ENCODE peak calls at places on chromosomes 7 and 10, in ten cellular contexts. M, F, O, E, V, U, R, L, A and J are unnamed samples.

GRCh38 chr10:47031251-47031952 is 120.2 kb downstream of the PTPN20 start:
- DNase-seq in M (peak; percentile 23), F (peak; percentile 26), O (peak; percentile 44), E (peak; percentile 10), V (no peak), U (no peak), R (no peak), L (no peak), A (peak; percentile 5), J (peak; percentile 87)

GRCh38 chr10:99788598-99789259 is 6.3 kb downstream of the ABCC2 start:
- DNase-seq in M (no peak), F (no peak), O (no peak), E (peak; percentile 12), V (no peak), U (no peak), R (peak; percentile 73), L (no peak), A (no peak), J (no peak)

GRCh38 chr7:129739427-129739826 is 127.9 kb downstream of the NRF1 start:
- DNase-seq in M (no peak), F (peak; percentile 53), O (no peak), E (no peak), V (peak; percentile 36), U (no peak), R (peak; percentile 76), L (peak; percentile 54), A (no peak), J (no peak)

GRCh38 chr7:103630318-103630717 is 184.3 kb upstream of the SLC26A5 start:
- DNase-seq in M (no peak), F (no peak), O (no peak), E (no peak), V (no peak), U (no peak), R (peak; percentile 60), L (no peak), A (no peak), J (no peak)

GRCh38 chr10:110356628-110357245 is 52.0 kb upstream of the SMNDC1 start:
- DNase-seq in M (peak; percentile 72), F (no peak), O (no peak), E (no peak), V (peak; percentile 10), U (peak; percentile 51), R (peak; percentile 94), L (no peak), A (peak; percentile 32), J (no peak)

GRCh38 chr10:93758911-93759410 is 1.2 kb downstream of the LGI1 start:
- DNase-seq in M (no peak), F (no peak), O (no peak), E (no peak), V (no peak), U (no peak), R (no peak), L (no peak), A (no peak), J (no peak)

GRCh38 chr7:36266683-36267082 is 113.6 kb downstream of the EEPD1 start:
- DNase-seq in M (no peak), F (no peak), O (no peak), E (no peak), V (no peak), U (no peak), R (no peak), L (no peak), A (no peak), J (no peak)

GRCh38 chr10:90023950-90024349 is 322.6 kb downstream of the KIF20B start:
- DNase-seq in M (no peak), F (no peak), O (no peak), E (no peak), V (no peak), U (no peak), R (no peak), L (no peak), A (no peak), J (no peak)

GRCh38 chr7:112951070-112951469 is 135.6 kb downstream of the GPR85 start:
- DNase-seq in M (no peak), F (no peak), O (no peak), E (no peak), V (no peak), U (no peak), R (no peak), L (no peak), A (no peak), J (no peak)

GRCh38 chr10:6036861-6037321 is 25.3 kb downstream of the IL2RA start:
- DNase-seq in M (no peak), F (no peak), O (no peak), E (no peak), V (no peak), U (no peak), R (no peak), L (no peak), A (no peak), J (peak; percentile 77)

GRCh38 chr10:126634915-126635314 is 35.6 kb downstream of the C10orf90 start:
- DNase-seq in M (no peak), F (no peak), O (no peak), E (no peak), V (peak; percentile 72), U (no peak), R (no peak), L (no peak), A (no peak), J (no peak)

GRCh38 chr7:112411186-112411795 is 39.0 kb upstream of the IFRD1 start:
- DNase-seq in M (no peak), F (no peak), O (no peak), E (peak; percentile 30), V (no peak), U (no peak), R (peak; percentile 62), L (peak; percentile 66), A (peak; percentile 35), J (no peak)

GRCh38 chr10:124285587-124286527 is 132.9 kb downstream of the OAT start:
- DNase-seq in M (no peak), F (no peak), O (no peak), E (no peak), V (no peak), U (peak; percentile 13), R (no peak), L (no peak), A (no peak), J (peak; percentile 50)

GRCh38 chr7:128211626-128212025 is 29.5 kb upstream of the LEP start:
- DNase-seq in M (no peak), F (no peak), O (no peak), E (no peak), V (no peak), U (no peak), R (no peak), L (no peak), A (no peak), J (no peak)

GRCh38 chr7:128207609-128208008 is 33.5 kb upstream of the LEP start:
- DNase-seq in M (no peak), F (no peak), O (no peak), E (no peak), V (no peak), U (no peak), R (no peak), L (no peak), A (no peak), J (peak; percentile 49)

GRCh38 chr7:128210590-128211570 is 30.2 kb upstream of the LEP start:
- DNase-seq in M (no peak), F (no peak), O (no peak), E (no peak), V (no peak), U (no peak), R (no peak), L (no peak), A (no peak), J (peak; percentile 67)

GRCh38 chr7:128209229-128210035 is 31.6 kb upstream of the LEP start:
- DNase-seq in M (peak; percentile 63), F (peak; percentile 68), O (peak; percentile 91), E (peak; percentile 71), V (peak; percentile 47), U (peak; percentile 72), R (peak; percentile 69), L (peak; percentile 77), A (peak; percentile 77), J (peak; percentile 93)

DNA sequence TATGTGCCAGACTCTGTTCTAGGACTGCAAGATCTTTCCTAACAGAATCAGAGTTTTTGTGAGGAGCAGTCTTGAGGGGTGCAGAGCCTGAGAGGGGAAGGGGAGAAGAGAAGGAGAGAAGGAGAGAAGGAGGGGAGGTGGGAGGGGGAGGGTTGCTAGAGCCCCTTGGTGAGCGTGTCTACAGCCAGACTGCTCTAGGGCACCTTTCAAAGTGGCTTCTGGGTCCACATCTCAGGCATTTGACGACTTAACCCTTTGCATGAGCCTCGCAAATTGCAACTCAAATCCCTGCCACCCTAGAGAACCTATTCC is 31.1 kb upstream of the LEP start:
- DNase-seq in M (no peak), F (no peak), O (no peak), E (no peak), V (no peak), U (no peak), R (no peak), L (no peak), A (no peak), J (no peak)
- TF ChIP-seq CTCF in M (no peak), F (no peak), O (no peak), E (no peak), V (no peak), U (no peak), R (no peak), L (no peak), A (no peak), J (no peak)

DNA sequence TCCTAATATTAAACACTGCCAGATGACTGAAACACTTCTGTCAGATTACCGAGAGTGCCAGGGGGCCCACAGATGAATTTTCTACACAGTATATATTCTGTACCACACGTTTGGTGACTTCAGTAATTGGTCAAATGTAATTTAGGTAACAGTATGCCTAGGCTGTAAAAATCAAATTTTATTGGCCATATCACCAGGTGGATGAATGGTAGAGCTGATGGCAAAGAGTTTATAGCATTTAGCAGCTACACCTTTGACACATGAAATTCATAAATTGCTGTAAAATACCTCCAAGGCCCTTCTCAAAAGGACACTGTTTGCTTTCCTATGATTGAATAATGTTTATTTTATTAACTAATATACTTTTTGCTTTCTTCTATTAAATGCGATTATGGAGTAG is 101.3 kb downstream of the ARID5B start:
- DNase-seq in M (no peak), F (no peak), O (no peak), E (no peak), V (no peak), U (no peak), R (no peak), L (no peak), A (no peak), J (no peak)
- H3K4me3 ChIP-seq in M (no peak overlapping the region), F (no peak overlapping the region), O (no peak overlapping the region), E (no peak overlapping the region), V (no peak overlapping the region), U (no peak overlapping the region), R (no peak overlapping the region), L (no peak overlapping the region), A (no peak overlapping the region), J (no peak overlapping the region)

GRCh38 chr7:24580283-24580946 is 7.2 kb downstream of the PALS2 start:
- DNase-seq in M (no peak), F (no peak), O (no peak), E (no peak), V (peak; percentile 17), U (no peak), R (peak; percentile 48), L (peak; percentile 46), A (no peak), J (no peak)
- TF ChIP-seq POLR2A in M (no peak), F (no peak), O (no peak), E (no peak), V (no peak), U (no peak), R (no peak), L (no peak), A (no peak), J (no peak)

DNA sequence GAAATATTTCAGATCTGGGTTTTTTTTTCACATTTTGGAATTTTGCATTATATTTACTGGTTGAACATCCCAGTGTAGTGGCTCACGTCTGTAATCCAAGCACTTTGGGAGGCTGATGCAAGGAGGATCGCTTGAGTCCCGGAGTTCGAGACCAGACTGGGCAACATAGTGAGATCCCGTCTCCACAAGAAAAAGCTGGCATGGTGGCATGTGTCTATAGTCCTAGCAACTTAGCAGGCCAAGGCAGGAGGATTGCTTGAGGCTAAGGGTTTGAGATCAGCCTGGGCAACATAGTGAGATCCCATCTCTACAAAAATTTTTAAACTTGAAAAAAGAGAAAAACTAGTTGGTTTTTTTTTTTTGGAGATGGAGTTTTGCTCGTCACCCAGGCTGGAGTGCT is 6.0 kb downstream of the RFC2 start:
- DNase-seq in M (no peak), F (no peak), O (no peak), E (no peak), V (no peak), U (no peak), R (no peak), L (no peak), A (no peak), J (no peak)
- TF ChIP-seq CTCF in M (no peak), F (no peak), O (no peak), E (no peak), V (no peak), U (no peak), R (no peak), L (no peak), A (no peak), J (no peak)